ENCODE peak calls at places on chromosomes 11 and 22, in six cellular contexts. N, S, H, B, P and Z are unnamed samples. For H3K27me3, the result is how much of the 10 kb centered on the place peaks cover.

GRCh38 chr11:80097146-80097545 is 656.3 kb upstream of the TENM4 start:
- DNase-seq in S (no peak), H (no peak), P (no peak), N (no peak), B (no peak), Z (no peak)

GRCh38 chr22:36191106-36191836 is 10.3 kb downstream of the APOL4 start:
- DNase-seq in N (no peak), H (peak), B (no peak), P (no peak), S (no peak), Z (peak)

GRCh38 chr11:35747638-35748037 is 85.1 kb downstream of the TRIM44 start:
- DNase-seq in P (no peak), N (no peak), S (no peak), B (no peak), H (no peak), Z (no peak)

GRCh38 chr22:35399114-35399677 is 744 bp upstream of the MCM5 start:
- DNase-seq in S (no peak), P (peak), H (no peak), N (peak), B (no peak), Z (no peak)

GRCh38 chr11:128810784-128811514 is 56.1 kb downstream of the KCNJ1 start:
- DNase-seq in B (no peak), P (no peak), N (no peak), H (no peak), S (no peak), Z (no peak)

GRCh38 chr11:126969865-126970479 is 30.6 kb downstream of the KIRREL3 start:
- DNase-seq in H (no peak), S (no peak), N (peak), P (no peak), B (no peak), Z (peak)

GRCh38 chr11:35215945-35216344 is 77.0 kb downstream of the CD44 start:
- DNase-seq in B (no peak), S (no peak), N (no peak), P (no peak), H (no peak), Z (no peak)

GRCh38 chr11:39675171-39675570 is 1784.3 kb downstream of the LRRC4C start:
- DNase-seq in S (no peak), P (no peak), N (no peak), H (no peak), B (no peak), Z (no peak)

GRCh38 chr11:76217653-76218160 is 11.4 kb upstream of the WNT11 start:
- DNase-seq in P (no peak), S (no peak), B (no peak), H (no peak), N (no peak), Z (no peak)

GRCh38 chr11:16148301-16148787 is 208.0 kb downstream of the SOX6 start:
- DNase-seq in S (no peak), B (no peak), P (no peak), H (no peak), N (no peak), Z (no peak)

GRCh38 chr22:37680191-37680851 is 4.9 kb downstream of the LGALS1 start:
- DNase-seq in B (no peak), S (no peak), N (no peak), H (no peak), P (no peak), Z (no peak)

GRCh38 chr22:38843716-38844660 is at the start of gene NPTXR:
- DNase-seq in S (peak), H (peak), N (peak), B (peak), P (no peak), Z (peak)

GRCh38 chr11:120183701-120184141 is 27.1 kb upstream of the OAF start:
- DNase-seq in H (peak), S (no peak), P (no peak), B (no peak), N (no peak), Z (no peak)

GRCh38 chr22:28442951-28443876 is 236.4 kb downstream of the TTC28 start:
- DNase-seq in H (peak), S (peak), N (no peak), B (peak), P (no peak), Z (peak)
- H3K4me3 ChIP-seq in H (peak), S (peak), N (peak), B (peak), P (no peak), Z (peak)

GRCh38 chr11:45715398-45715797 is 50.0 kb upstream of the CHST1 start:
- DNase-seq in H (no peak), B (no peak), P (no peak), N (no peak), S (no peak), Z (no peak)
- H3K27me3 ChIP-seq in H (under half), B (under half), P (under half), N (under half), S (under half), Z (under half)

GRCh38 chr11:3014943-3015342 is 22.8 kb upstream of the NAP1L4 start:
- DNase-seq in H (no peak), S (no peak), N (no peak), P (no peak), B (peak), Z (no peak)

GRCh38 chr11:3011891-3012885 is 20.1 kb upstream of the NAP1L4 start:
- DNase-seq in N (no peak), H (no peak), S (no peak), P (no peak), B (peak), Z (no peak)

GRCh38 chr11:3015796-3016195 is 23.7 kb upstream of the NAP1L4 start:
- DNase-seq in B (no peak), P (no peak), H (no peak), N (no peak), S (no peak), Z (no peak)

GRCh38 chr11:3016861-3017260 is 24.7 kb upstream of the NAP1L4 start:
- DNase-seq in P (no peak), S (no peak), B (no peak), H (no peak), N (no peak), Z (no peak)

DNA sequence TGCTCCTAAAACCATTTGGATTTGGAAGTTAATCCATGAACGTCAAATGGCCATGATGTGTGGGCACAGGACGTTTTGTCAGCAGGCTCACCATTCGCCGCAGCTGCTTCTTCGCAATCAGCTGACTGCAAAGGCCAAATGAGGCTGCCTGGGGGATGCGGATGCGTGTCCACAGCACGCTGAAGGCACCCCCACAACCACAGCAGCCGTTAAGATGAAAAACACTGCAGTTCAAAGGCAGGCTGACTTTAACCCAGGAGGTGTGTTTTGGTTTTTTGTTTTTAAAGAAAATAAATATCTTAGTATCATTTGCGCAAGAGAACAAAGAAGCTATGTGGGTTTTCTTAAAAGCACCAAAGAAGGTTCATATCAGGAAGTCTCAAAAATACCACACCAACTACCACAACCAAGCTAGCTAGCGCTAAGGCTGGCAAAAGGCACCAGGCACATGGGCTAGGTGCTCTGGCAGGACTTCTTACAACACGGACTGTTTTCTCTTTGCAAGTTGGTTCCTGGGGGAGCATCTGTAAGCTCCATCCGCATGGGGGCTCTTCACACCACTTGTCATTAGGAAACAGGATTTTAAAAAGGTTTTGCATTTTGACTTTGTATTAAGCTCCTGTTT is 22.3 kb upstream of the NAP1L4 start:
- DNase-seq in P (no peak), N (no peak), B (peak), S (peak), H (no peak), Z (no peak)
- H3K4me3 ChIP-seq in P (no peak), N (no peak), B (peak), S (peak), H (no peak), Z (no peak)

DNA sequence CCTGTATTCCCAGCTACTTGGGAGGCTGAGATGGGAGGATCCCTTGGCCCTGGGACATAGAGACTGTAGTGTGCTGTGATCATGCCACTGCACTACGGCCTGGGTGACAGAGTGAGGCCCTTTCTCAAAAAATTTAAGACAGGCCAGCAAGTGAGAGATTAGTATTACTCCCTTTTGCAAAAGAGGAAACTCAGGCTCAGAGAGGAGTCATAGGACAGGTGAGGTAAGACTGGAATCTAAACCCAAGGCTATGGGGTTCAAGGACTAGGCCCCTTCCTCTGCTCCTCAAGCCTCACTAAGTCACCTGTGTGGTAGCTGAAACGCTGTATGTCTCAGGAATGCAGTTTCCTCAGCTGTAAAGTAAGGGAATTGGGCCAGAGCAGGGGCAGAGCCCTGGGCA is 1.6 kb upstream of the P2RY2 start:
- DNase-seq in S (no peak), P (no peak), H (no peak), N (no peak), B (no peak), Z (no peak)
- H3K27me3 ChIP-seq in S (under half), P (under half), H (under half), N (under half), B (under half), Z (under half)

GRCh38 chr11:33532257-33532656 is 168.4 kb downstream of the C11orf91 start:
- DNase-seq in H (no peak), N (no peak), B (no peak), S (no peak), P (no peak), Z (no peak)

GRCh38 chr11:33531743-33532181 is 168.9 kb downstream of the C11orf91 start:
- DNase-seq in H (no peak), N (no peak), P (no peak), B (no peak), S (no peak), Z (peak)

GRCh38 chr11:33532720-33533119 is 167.9 kb downstream of the C11orf91 start:
- DNase-seq in B (no peak), P (no peak), N (no peak), S (no peak), H (no peak), Z (no peak)

GRCh38 chr11:33534575-33534974 is 166.1 kb downstream of the C11orf91 start:
- DNase-seq in P (no peak), N (no peak), S (no peak), B (no peak), H (no peak), Z (no peak)

GRCh38 chr11:33533668-33534067 is 167.0 kb downstream of the C11orf91 start:
- DNase-seq in N (no peak), B (no peak), S (no peak), H (no peak), P (no peak), Z (no peak)
- H3K4me3 ChIP-seq in N (no peak), B (no peak), S (no peak), H (no peak), P (no peak), Z (no peak)

GRCh38 chr11:72454791-72455190 is 20.5 kb upstream of the CLPB start:
- DNase-seq in H (no peak), P (no peak), B (no peak), S (no peak), N (peak), Z (no peak)
- H3K27me3 ChIP-seq in H (under half), P (under half), B (under half), S (under half), N (under half), Z (under half)

GRCh38 chr11:104704888-104705287 is 193.4 kb downstream of the CASP12 start:
- DNase-seq in P (no peak), S (peak), H (no peak), N (no peak), B (no peak), Z (no peak)

GRCh38 chr11:104700609-104701008 is 197.7 kb downstream of the CASP12 start:
- DNase-seq in H (no peak), S (peak), B (no peak), P (no peak), N (no peak), Z (no peak)

DNA sequence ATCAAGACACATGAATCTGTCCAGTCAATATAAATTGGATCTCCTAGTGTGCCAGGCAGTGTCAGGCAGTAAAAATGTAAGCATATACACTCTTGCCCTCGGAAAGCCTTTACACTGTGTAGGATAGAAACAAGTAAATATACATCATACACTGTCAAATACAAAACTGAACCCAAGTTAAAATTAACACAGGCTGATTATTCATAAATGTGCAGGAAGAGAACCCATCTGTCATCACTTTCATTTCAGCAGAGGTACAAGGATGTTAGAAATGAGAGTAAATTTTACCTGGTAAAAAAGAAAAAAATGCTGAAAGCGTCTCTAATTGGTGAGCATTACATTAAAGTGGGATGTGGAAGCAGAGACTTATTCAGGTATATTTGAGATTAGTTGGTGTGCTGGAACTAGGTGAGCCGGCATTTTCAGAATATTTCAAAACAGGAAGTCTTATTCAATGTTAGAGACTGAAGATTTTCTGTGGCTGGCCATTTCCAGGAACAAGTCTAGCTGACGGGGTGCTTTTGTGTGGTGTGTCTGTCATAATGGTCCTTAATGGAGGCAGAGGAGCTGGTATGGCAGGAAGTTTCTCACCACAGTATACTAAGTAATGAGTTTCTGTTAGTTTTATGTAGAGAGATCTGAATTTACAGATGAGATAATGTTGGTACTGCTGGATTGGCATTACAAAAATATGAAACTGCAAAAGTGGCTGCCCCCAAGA is 192.6 kb downstream of the CASP12 start:
- DNase-seq in P (peak), N (no peak), H (peak), S (peak), B (peak), Z (peak)
- H3K4me3 ChIP-seq in P (peak), N (no peak), H (no peak), S (peak), B (peak), Z (peak)

GRCh38 chr11:108851781-108852180 is 186.9 kb downstream of the DDX10 start:
- DNase-seq in H (no peak), B (no peak), N (no peak), P (no peak), S (no peak), Z (no peak)
- H3K27me3 ChIP-seq in H (under half), B (under half), N (under half), P (under half), S (under half), Z (under half)